ENCODE peak calls at places on chromosomes 3 and 15, in four cellular contexts. Z, X, Q and A are unnamed samples.

GRCh38 chr3:17231537-17232261 is 346.9 kb downstream of the PLCL2 start:
- DNase-seq in Z (no peak), Q (no peak), X (no peak), A (no peak)

GRCh38 chr15:82850731-82851130 is 41.3 kb downstream of the WHAMM start:
- DNase-seq in Q (peak), Z (no peak), X (no peak), A (no peak)

GRCh38 chr3:171345112-171345843 is 114.9 kb downstream of the TNIK start:
- DNase-seq in X (no peak), Q (no peak), Z (no peak), A (peak)

GRCh38 chr15:39427705-39428104 is 153.2 kb upstream of the THBS1 start:
- DNase-seq in X (peak), Q (peak), Z (no peak), A (no peak)

GRCh38 chr3:129014148-129014547 is 13.0 kb downstream of the EFCC1 start:
- DNase-seq in Z (no peak), X (no peak), Q (no peak), A (peak)

GRCh38 chr15:42035362-42035761 is 14.5 kb upstream of the PLA2G4E start:
- DNase-seq in Q (no peak), Z (no peak), X (no peak), A (no peak)

GRCh38 chr3:8557298-8557697 is 55.7 kb downstream of the LMCD1 start:
- DNase-seq in Z (no peak), Q (no peak), X (no peak), A (no peak)

GRCh38 chr3:5205165-5205941 is 17.8 kb downstream of the EDEM1 start:
- DNase-seq in Q (no peak), X (no peak), Z (no peak), A (no peak)

GRCh38 chr3:81490541-81491288 is 270.7 kb downstream of the GBE1 start:
- DNase-seq in X (peak), Z (peak), Q (peak), A (peak)

GRCh38 chr3:195847061-195847950 is 35.6 kb upstream of the MUC4 start:
- DNase-seq in X (no peak), Q (no peak), Z (peak), A (no peak)

GRCh38 chr15:92663250-92663951 is 7.8 kb upstream of the FAM174B start:
- DNase-seq in Q (no peak), Z (no peak), X (no peak), A (no peak)

GRCh38 chr3:160478338-160478737 is 28.8 kb upstream of the TRIM59 start:
- DNase-seq in Q (no peak), X (no peak), Z (no peak), A (no peak)

GRCh38 chr3:56133423-56133822 is 334.8 kb downstream of the ERC2 start:
- DNase-seq in X (no peak), Q (no peak), Z (no peak), A (peak)

GRCh38 chr3:83435173-83435572 is 1523.6 kb upstream of the CADM2 start:
- DNase-seq in Z (no peak), Q (no peak), X (no peak), A (no peak)

GRCh38 chr3:99330281-99330680 is 308.1 kb upstream of the COL8A1 start:
- DNase-seq in X (no peak), Q (no peak), Z (no peak), A (peak)

GRCh38 chr3:156751461-156752025 is 74.6 kb upstream of the LEKR1 start:
- DNase-seq in X (no peak), Z (no peak), Q (peak), A (peak)

GRCh38 chr3:113834983-113835382 is 3.6 kb upstream of the GRAMD1C start:
- DNase-seq in Z (no peak), X (no peak), Q (no peak), A (no peak)

GRCh38 chr3:12508316-12508715 is 24.0 kb downstream of the TSEN2 start:
- DNase-seq in Z (no peak), X (no peak), Q (no peak), A (peak)

GRCh38 chr15:81407679-81408078 is 33.7 kb upstream of the TMC3 start:
- DNase-seq in X (no peak), Z (no peak), Q (no peak), A (no peak)

GRCh38 chr3:173977747-173978146 is 580.2 kb downstream of the NLGN1 start:
- DNase-seq in X (no peak), Z (no peak), Q (no peak), A (no peak)

GRCh38 chr15:72784233-72784876 is 797 bp upstream of the ADPGK start:
- DNase-seq in Q (peak), X (peak), Z (peak), A (peak)

GRCh38 chr3:52845157-52845556 is 10.3 kb upstream of the MUSTN1 start:
- DNase-seq in Z (no peak), X (no peak), Q (no peak), A (no peak)

GRCh38 chr3:116145613-116146012 is 299.7 kb downstream of the LSAMP start:
- DNase-seq in Q (no peak), Z (no peak), X (no peak), A (no peak)

GRCh38 chr15:22890296-22890695 is 51.8 kb downstream of the NIPA2 start:
- DNase-seq in X (no peak), Z (no peak), Q (no peak), A (no peak)

GRCh38 chr3:134378818-134379217 is 4.6 kb upstream of the AMOTL2 start:
- DNase-seq in Z (no peak), Q (no peak), X (no peak), A (no peak)

GRCh38 chr3:43742935-43743334 is 52.2 kb downstream of the ABHD5 start:
- DNase-seq in Q (no peak), X (no peak), Z (no peak), A (peak)

GRCh38 chr3:59425942-59426341 is 376.1 kb upstream of the CFAP20DC start:
- DNase-seq in Q (no peak), Z (no peak), X (no peak), A (no peak)

GRCh38 chr3:136984837-136985236 is 27.1 kb downstream of the IL20RB start:
- DNase-seq in Q (no peak), Z (no peak), X (no peak), A (peak)

GRCh38 chr3:118347781-118348557 is 686.7 kb downstream of the IGSF11 start:
- DNase-seq in Q (peak), Z (no peak), X (peak), A (no peak)

GRCh38 chr15:76968310-76968709 is 26.6 kb upstream of the PSTPIP1 start:
- DNase-seq in Q (no peak), Z (no peak), X (no peak), A (no peak)

GRCh38 chr15:63256433-63256884 is 20.9 kb upstream of the APH1B start:
- DNase-seq in X (no peak), Q (no peak), Z (no peak), A (peak)

GRCh38 chr15:62847900-62848489 is 194.6 kb upstream of the TPM1 start:
- DNase-seq in Z (peak), Q (peak), X (peak), A (peak)

GRCh38 chr3:179175358-179175757 is 27.2 kb downstream of the PIK3CA start:
- DNase-seq in X (no peak), Z (no peak), Q (no peak), A (no peak)
- H3K4me2 ChIP-seq in X (no peak), Z (no peak), Q (no peak), A (no peak)

GRCh38 chr3:72171461-72171860 is 386.5 kb upstream of the PROK2 start:
- DNase-seq in Z (no peak), X (no peak), Q (no peak), A (no peak)
- TF ChIP-seq POLR2AphosphoS5 in Z (no peak), X (no peak), Q (no peak), A (no peak)

GRCh38 chr3:124784686-124785382 is 54.6 kb downstream of the UMPS start:
- DNase-seq in Z (no peak), X (no peak), Q (no peak), A (no peak)

GRCh38 chr3:124787490-124788195 is 57.4 kb downstream of the UMPS start:
- DNase-seq in X (no peak), Q (no peak), Z (no peak), A (no peak)

GRCh38 chr3:124785966-124786365 is 55.7 kb downstream of the UMPS start:
- DNase-seq in X (no peak), Z (no peak), Q (no peak), A (no peak)

GRCh38 chr3:124788254-124788745 is 58.0 kb downstream of the UMPS start:
- DNase-seq in Q (no peak), X (no peak), Z (no peak), A (no peak)

DNA sequence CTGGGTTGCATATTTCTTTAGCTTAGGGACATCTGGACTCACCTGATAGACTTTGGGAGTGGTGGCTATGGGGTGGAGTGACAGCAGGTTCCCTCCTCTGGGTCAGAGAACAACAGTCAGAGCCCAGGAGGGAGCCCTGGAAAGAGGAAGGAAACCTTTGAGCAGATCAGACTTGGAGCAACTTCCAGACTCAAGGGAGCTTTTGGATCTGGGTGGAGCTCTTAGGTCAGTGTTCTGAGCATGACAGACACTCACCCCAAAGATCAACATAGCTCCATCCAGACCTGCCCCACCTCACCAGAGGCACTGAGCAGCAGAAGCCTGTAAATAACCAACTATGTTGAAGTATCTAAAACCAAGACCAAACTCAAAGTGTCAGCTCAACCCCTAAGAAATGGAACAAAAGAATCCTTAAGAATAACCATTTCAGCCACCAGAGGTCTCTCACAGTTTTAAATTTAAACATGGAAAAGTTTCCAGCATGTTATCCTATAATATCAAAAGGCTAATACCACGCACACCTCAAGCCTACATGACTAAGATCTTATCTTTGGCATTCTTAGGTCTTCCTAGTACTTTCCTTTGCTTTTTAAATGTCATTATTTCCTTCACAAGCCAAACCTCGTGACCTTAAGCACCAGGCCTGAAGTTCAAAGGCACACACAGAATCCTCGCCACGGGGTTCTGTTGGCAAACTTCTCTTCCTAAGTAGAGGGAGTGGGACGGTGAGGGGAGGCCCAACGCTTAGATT is 56.4 kb downstream of the UMPS start:
- DNase-seq in Q (no peak), X (no peak), Z (peak), A (peak)
- TF ChIP-seq CTCF in Q (peak), X (no peak), Z (peak), A (no peak)

GRCh38 chr3:110814170-110815007 is 257.2 kb upstream of the NECTIN3 start:
- DNase-seq in Q (no peak), X (no peak), Z (peak), A (peak)
- H3K4me2 ChIP-seq in Q (peak), X (no peak), Z (peak), A (peak)

GRCh38 chr3:28856796-28857195 is 424.1 kb upstream of the RBMS3 start:
- DNase-seq in Q (no peak), X (no peak), Z (no peak), A (peak)

GRCh38 chr3:28859897-28860296 is 421.0 kb upstream of the RBMS3 start:
- DNase-seq in Z (no peak), Q (no peak), X (no peak), A (no peak)

GRCh38 chr3:28860307-28860706 is 420.6 kb upstream of the RBMS3 start:
- DNase-seq in Z (no peak), X (no peak), Q (no peak), A (no peak)
- TF ChIP-seq POLR2AphosphoS5 in Z (no peak), X (no peak), Q (no peak), A (no peak)

DNA sequence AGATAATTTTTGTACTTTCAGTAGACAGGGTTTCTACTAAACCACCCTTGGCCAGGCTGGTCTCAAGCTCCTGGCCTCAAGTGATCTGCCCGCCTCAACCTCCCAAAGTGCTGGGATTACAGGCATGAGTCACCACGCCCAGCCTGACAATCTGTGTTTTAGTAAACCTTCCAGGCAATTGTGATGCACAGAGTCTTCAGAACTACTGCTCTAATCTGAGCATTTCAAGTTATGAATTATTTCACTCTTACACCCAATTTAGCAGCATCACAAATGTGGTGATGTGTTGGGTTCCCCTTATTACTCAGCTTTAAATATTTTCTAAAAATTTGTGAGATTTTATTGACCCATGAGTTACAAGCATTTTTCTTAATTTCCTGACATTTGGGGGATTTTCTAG is 94.4 kb downstream of the ULK4 start:
- DNase-seq in X (no peak), Q (no peak), Z (no peak), A (no peak)
- TF ChIP-seq CTCF in X (no peak), Q (no peak), Z (no peak), A (no peak)

GRCh38 chr3:124592658-124593441 is 137.4 kb upstream of the UMPS start:
- DNase-seq in X (no peak), Z (peak), Q (no peak), A (no peak)
- H3K4me2 ChIP-seq in X (no peak), Z (peak), Q (no peak), A (no peak)

GRCh38 chr15:38252481-38253311 is at the start of gene SPRED1:
- DNase-seq in Z (no peak), X (peak), Q (peak), A (peak)

GRCh38 chr15:38254065-38254883 is 1.6 kb downstream of the SPRED1 start:
- DNase-seq in X (peak), Q (peak), Z (peak), A (peak)

GRCh38 chr15:38253448-38253847 is 812 bp downstream of the SPRED1 start:
- DNase-seq in X (peak), Q (no peak), Z (peak), A (peak)

GRCh38 chr15:38255690-38256089 is 3.1 kb downstream of the SPRED1 start:
- DNase-seq in Q (no peak), X (no peak), Z (no peak), A (no peak)

GRCh38 chr15:38251726-38252480 is 733 bp upstream of the SPRED1 start:
- DNase-seq in X (peak), Z (peak), Q (peak), A (peak)
- TF ChIP-seq POLR2AphosphoS5 in X (peak), Z (peak), Q (peak), A (peak)

GRCh38 chr15:68418611-68419161 is 13.3 kb downstream of the ITGA11 start:
- DNase-seq in X (peak), Q (no peak), Z (no peak), A (peak)
- TF ChIP-seq CTCF in X (no peak), Q (no peak), Z (no peak), A (no peak)

GRCh38 chr3:42067324-42067723 is 23.8 kb upstream of the TRAK1 start:
- DNase-seq in X (no peak), Q (no peak), Z (no peak), A (peak)
- H3K4me2 ChIP-seq in X (no peak), Q (peak), Z (no peak), A (no peak)